ENCODE peak calls at places on chromosomes 5 and 9, in six cellular contexts. P is AG04450; Q is CD8-positive, alpha-beta T cell; Z is tibial nerve; B is GM23338; V is ovary. M is an unnamed sample.

GRCh38 chr9:69044226-69045219 is 9.0 kb downstream of the FXN start:
- DNase-seq in P (no peak), Q (no peak), Z (no peak), B (peak), V (no peak), M (peak)

GRCh38 chr9:123234853-123235252 is 33.5 kb downstream of the STRBP start:
- DNase-seq in P (no peak), Q (no peak), Z (no peak), B (no peak), V (no peak), M (no peak)

GRCh38 chr9:123584202-123585176 is 228.5 kb downstream of the CRB2 start:
- DNase-seq in P (no peak), Q (no peak), Z (no peak), B (no peak), V (no peak), M (no peak)

GRCh38 chr9:81461196-81461595 is 228.2 kb downstream of the TLE1 start:
- DNase-seq in P (no peak), Q (no peak), Z (no peak), B (no peak), V (no peak), M (no peak)

GRCh38 chr9:2725126-2725525 is 7.8 kb downstream of the KCNV2 start:
- DNase-seq in P (no peak), Q (no peak), Z (no peak), B (no peak), V (no peak), M (no peak)

GRCh38 chr5:173707392-173707791 is 90.9 kb upstream of the BOD1 start:
- DNase-seq in P (no peak), Q (no peak), Z (peak), B (no peak), V (no peak), M (peak)

GRCh38 chr5:142748568-142749249 is 21.5 kb upstream of the ARHGAP26 start:
- DNase-seq in P (no peak), Q (peak), Z (no peak), B (peak), V (no peak), M (peak)

GRCh38 chr5:856531-857425 is 6.0 kb upstream of the ZDHHC11 start:
- DNase-seq in P (no peak), Q (no peak), Z (no peak), B (no peak), V (no peak), M (no peak)

GRCh38 chr9:100561256-100561655 is 16.6 kb upstream of the CAVIN4 start:
- DNase-seq in P (no peak), Q (no peak), Z (no peak), B (no peak), V (no peak), M (no peak)

GRCh38 chr9:4110562-4110961 is 189.3 kb downstream of the GLIS3 start:
- DNase-seq in P (no peak), Q (no peak), Z (no peak), B (no peak), V (no peak), M (no peak)

GRCh38 chr9:94534901-94535300 is 20.0 kb upstream of the PCAT7 start:
- DNase-seq in P (no peak), Q (no peak), Z (no peak), B (no peak), V (no peak), M (peak)

GRCh38 chr5:76230711-76231285 is 147.6 kb downstream of the SV2C start:
- DNase-seq in P (no peak), Q (no peak), Z (no peak), B (no peak), V (no peak), M (no peak)

GRCh38 chr5:140741967-140742366 is 41.7 kb downstream of the ZMAT2 start:
- DNase-seq in P (no peak), Q (no peak), Z (no peak), B (no peak), V (no peak), M (no peak)

GRCh38 chr5:142512680-142513042 is 173.2 kb downstream of the FGF1 start:
- DNase-seq in P (no peak), Q (no peak), Z (no peak), B (no peak), V (no peak), M (peak)

GRCh38 chr9:14723301-14723700 is 768 bp upstream of the CER1 start:
- DNase-seq in P (no peak), Q (no peak), Z (no peak), B (peak), V (no peak), M (no peak)

GRCh38 chr5:76818844-76819831 is at the start of gene F2RL1:
- DNase-seq in P (no peak), Q (peak), Z (no peak), B (peak), V (peak), M (peak)

GRCh38 chr9:130480673-130481072 is 35.9 kb downstream of the ASS1 start:
- DNase-seq in P (no peak), Q (no peak), Z (no peak), B (peak), V (no peak), M (no peak)

GRCh38 chr5:1187234-1187949 is 14.0 kb upstream of the SLC6A19 start:
- DNase-seq in P (no peak), Q (no peak), Z (no peak), B (no peak), V (no peak), M (no peak)

GRCh38 chr5:120062515-120062917 is 401.6 kb upstream of the PRR16 start:
- DNase-seq in P (no peak), Q (no peak), Z (no peak), B (peak), V (no peak), M (peak)

GRCh38 chr5:165188555-165189260 is 1683.3 kb downstream of the MAT2B start:
- DNase-seq in P (no peak), Q (no peak), Z (peak), B (no peak), V (no peak), M (no peak)

GRCh38 chr9:129550199-129550839 is 70.6 kb downstream of the C9orf50 start:
- DNase-seq in P (no peak), Q (no peak), Z (peak), B (peak), V (peak), M (peak)

GRCh38 chr5:109857405-109858031 is 167.8 kb downstream of the MAN2A1 start:
- DNase-seq in P (no peak), Q (peak), Z (no peak), B (no peak), V (no peak), M (no peak)

GRCh38 chr5:42830924-42831323 is 19.2 kb upstream of the SELENOP start:
- DNase-seq in P (no peak), Q (no peak), Z (no peak), B (no peak), V (no peak), M (no peak)

GRCh38 chr5:107519900-107520354 is 150.8 kb downstream of the EFNA5 start:
- DNase-seq in P (no peak), Q (no peak), Z (no peak), B (peak), V (no peak), M (peak)

GRCh38 chr5:158925314-158925713 is 174.4 kb downstream of the EBF1 start:
- DNase-seq in P (no peak), Q (no peak), Z (no peak), B (no peak), V (no peak), M (no peak)

GRCh38 chr5:154302181-154302580 is 111.6 kb downstream of the GALNT10 start:
- DNase-seq in P (no peak), Q (no peak), Z (no peak), B (no peak), V (peak), M (no peak)

GRCh38 chr5:178415353-178415752 is 174.8 kb downstream of the COL23A1 start:
- DNase-seq in P (no peak), Q (no peak), Z (no peak), B (no peak), V (no peak), M (no peak)

GRCh38 chr5:29001666-29002065 is 1963.3 kb upstream of the CDH9 start:
- DNase-seq in P (no peak), Q (no peak), Z (no peak), B (peak), V (no peak), M (no peak)

GRCh38 chr9:107227696-107228258 is 55.3 kb upstream of the RAD23B start:
- DNase-seq in P (no peak), Q (no peak), Z (no peak), B (no peak), V (no peak), M (peak)

GRCh38 chr5:176727983-176728675 is 80.8 kb downstream of the TSPAN17 start:
- DNase-seq in P (no peak), Q (no peak), Z (no peak), B (no peak), V (no peak), M (no peak)

GRCh38 chr5:173781432-173781825 is 106.7 kb upstream of the CPEB4 start:
- DNase-seq in P (peak), Q (no peak), Z (no peak), B (no peak), V (no peak), M (no peak)

GRCh38 chr5:78534148-78535009 is 114.2 kb downstream of the LHFPL2 start:
- DNase-seq in P (no peak), Q (no peak), Z (peak), B (peak), V (no peak), M (peak)

GRCh38 chr5:74340476-74340875 is 300.1 kb downstream of the ENC1 start:
- DNase-seq in P (no peak), Q (no peak), Z (no peak), B (no peak), V (no peak), M (no peak)
- TF ChIP-seq CTCF in P (no peak), Q (no peak), Z (no peak), B (no peak), V (no peak), M (no peak)

GRCh38 chr5:115843444-115844130 is 1.9 kb downstream of the AP3S1 start:
- DNase-seq in P (no peak), Q (no peak), Z (no peak), B (no peak), V (no peak), M (no peak)
- H3K4me3 ChIP-seq in P (peak), Q (no peak), Z (no peak), B (no peak), V (peak), M (peak)

GRCh38 chr5:162607879-162608278 is 540.3 kb downstream of the GABRG2 start:
- DNase-seq in P (no peak), Q (no peak), Z (no peak), B (peak), V (no peak), M (no peak)
- TF ChIP-seq CTCF in P (no peak), Q (no peak), Z (no peak), B (peak), V (no peak), M (no peak)

GRCh38 chr5:68708156-68708841 is 385.5 kb upstream of the SLC30A5 start:
- DNase-seq in P (no peak), Q (no peak), Z (no peak), B (no peak), V (no peak), M (peak)
- H3K4me3 ChIP-seq in P (no peak), Q (no peak), Z (no peak), B (no peak), V (no peak), M (no peak)

DNA sequence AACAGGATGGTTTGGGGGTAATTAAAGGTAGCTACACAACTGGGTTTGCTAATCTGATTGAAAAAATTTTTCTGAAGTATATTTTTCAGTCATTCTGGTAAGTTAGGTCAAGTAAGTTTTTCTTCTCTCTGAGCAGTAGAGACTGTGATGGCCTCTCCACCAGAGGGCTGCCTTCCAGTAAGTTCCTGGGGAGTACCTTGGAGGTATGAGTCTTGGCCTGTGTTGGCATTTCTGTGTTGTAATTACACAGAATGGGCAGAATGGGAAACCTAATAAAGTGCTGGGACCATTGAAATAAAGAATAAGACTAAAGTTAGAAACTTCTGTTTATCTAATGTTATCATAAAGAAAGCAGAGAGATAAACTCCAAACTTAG is 430.8 kb downstream of the ARHGEF28 start:
- DNase-seq in P (no peak), Q (no peak), Z (no peak), B (peak), V (no peak), M (peak)
- TF ChIP-seq CTCF in P (peak), Q (no peak), Z (no peak), B (peak), V (no peak), M (peak)

GRCh38 chr5:53041740-53042139 is 52.6 kb downstream of the ITGA2 start:
- DNase-seq in P (no peak), Q (no peak), Z (no peak), B (no peak), V (no peak), M (no peak)
- H3K4me3 ChIP-seq in P (no peak), Q (no peak), Z (no peak), B (no peak), V (no peak), M (no peak)

DNA sequence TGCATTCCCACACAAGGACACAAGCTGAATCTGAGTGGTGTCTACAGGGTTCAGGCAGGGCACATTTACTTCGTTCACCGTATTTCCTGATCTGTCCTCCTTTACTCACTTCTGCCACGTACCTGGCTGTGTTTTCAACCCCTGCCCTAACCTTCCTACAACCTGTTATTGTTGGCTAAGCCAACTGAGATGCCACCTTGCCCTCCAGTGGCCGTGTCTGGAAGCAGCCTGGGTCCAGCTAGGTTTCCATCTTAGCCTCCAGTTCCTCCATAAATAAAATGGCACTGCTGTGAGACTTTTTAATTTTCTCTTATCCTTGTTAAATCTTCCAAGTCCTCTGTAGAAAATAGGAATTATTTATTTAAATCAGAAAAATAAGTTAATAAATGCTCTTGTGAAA is 64.8 kb downstream of the ATP10B start:
- DNase-seq in P (no peak), Q (no peak), Z (no peak), B (peak), V (no peak), M (no peak)
- TF ChIP-seq CTCF in P (peak), Q (no peak), Z (no peak), B (peak), V (no peak), M (peak)

M was measured in fibroblast of mammary gland.